ENCODE peak calls at places on chromosomes 11 and 22, in six cellular contexts. F is MCF 10A, Y is astrocyte of the spinal cord, U is WTC11, N is neural crest cell, S is body of pancreas. W is an unnamed sample.

GRCh38 chr11:43952401-43953342 is 10.2 kb downstream of the C11orf96 start:
- DNase-seq in U (no peak), S (no peak), F (no peak), Y (no peak), N (no peak), W (peak; percentile 17)

GRCh38 chr11:128784059-128784804 is 82.9 kb downstream of the KCNJ1 start:
- DNase-seq in S (no peak), N (no peak), Y (no peak), F (no peak), U (peak; percentile 32), W (no peak)

GRCh38 chr11:64643258-64643881 is 52.4 kb downstream of the SLC22A12 start:
- DNase-seq in S (no peak), U (peak; percentile 65), Y (no peak), N (no peak), F (no peak), W (no peak)

GRCh38 chr11:88051386-88051785 is 123.9 kb downstream of the RAB38 start:
- DNase-seq in F (peak; percentile 66), U (no peak), Y (peak; percentile 9), N (no peak), S (no peak), W (no peak)

GRCh38 chr22:25623310-25623734 is 58.8 kb downstream of the GRK3 start:
- DNase-seq in N (no peak), Y (no peak), F (no peak), U (no peak), S (no peak), W (no peak)

GRCh38 chr11:5336331-5336730 is 7.0 kb downstream of the OR51B5 start:
- DNase-seq in U (no peak), F (no peak), S (no peak), N (no peak), Y (peak; percentile 9), W (no peak)

GRCh38 chr11:23112987-23113886 is 253.0 kb upstream of the CCDC179 start:
- DNase-seq in S (peak; percentile 75), Y (peak; percentile 66), U (peak; percentile 21), N (peak; percentile 18), F (peak; percentile 44), W (peak; percentile 83)

GRCh38 chr11:102007567-102008437 is 39.4 kb upstream of the CFAP300 start:
- DNase-seq in N (no peak), Y (peak; percentile 79), U (no peak), S (no peak), F (peak; percentile 70), W (peak; percentile 37)

GRCh38 chr11:128598755-128599154 is 11.4 kb upstream of the ETS1 start:
- DNase-seq in F (no peak), U (no peak), S (no peak), Y (no peak), N (no peak), W (no peak)

GRCh38 chr11:61417670-61418069 is 12.1 kb downstream of the CPSF7 start:
- DNase-seq in U (no peak), Y (no peak), F (no peak), S (no peak), N (no peak), W (no peak)

GRCh38 chr11:126186708-126187481 is 24.6 kb downstream of the RPUSD4 start:
- DNase-seq in U (peak; percentile 24), Y (no peak), F (no peak), N (no peak), S (no peak), W (no peak)

GRCh38 chr11:123483058-123483457 is 53.0 kb downstream of the GRAMD1B start:
- DNase-seq in U (no peak), S (no peak), N (no peak), F (peak; percentile 73), Y (peak; percentile 23), W (no peak)

GRCh38 chr11:1218788-1219445 is 3.9 kb upstream of the MUC5B start:
- DNase-seq in U (no peak), S (no peak), N (no peak), F (no peak), Y (no peak), W (no peak)

GRCh38 chr11:134200688-134201087 is 23.1 kb downstream of the NCAPD3 start:
- DNase-seq in N (no peak), Y (no peak), F (no peak), S (no peak), U (no peak), W (no peak)

GRCh38 chr11:725624-726202 is 19.7 kb downstream of the EPS8L2 start:
- DNase-seq in S (no peak), Y (no peak), U (peak; percentile 58), N (no peak), F (no peak), W (no peak)

GRCh38 chr11:133978816-133979215 is 22.0 kb upstream of the IGSF9B start:
- DNase-seq in N (no peak), F (peak; percentile 28), S (no peak), Y (no peak), U (no peak), W (no peak)

GRCh38 chr11:42646959-42647358 is 664.8 kb upstream of the API5 start:
- DNase-seq in F (no peak), S (no peak), Y (no peak), N (no peak), U (no peak), W (no peak)

GRCh38 chr11:34749666-34750659 is 129.1 kb downstream of the EHF start:
- DNase-seq in U (no peak), F (peak; percentile 96), N (no peak), Y (peak; percentile 90), S (peak; percentile 39), W (peak; percentile 81)

GRCh38 chr11:61945191-61945590 is 5.0 kb upstream of the BEST1 start:
- DNase-seq in U (no peak), N (no peak), F (no peak), Y (no peak), S (no peak), W (no peak)

GRCh38 chr11:10743354-10744035 is 7.6 kb upstream of the CTR9 start:
- DNase-seq in U (no peak), Y (no peak), F (no peak), N (no peak), S (no peak), W (no peak)

GRCh38 chr11:123475478-123475877 is 45.4 kb downstream of the GRAMD1B start:
- DNase-seq in F (peak; percentile 54), N (peak; percentile 10), U (no peak), Y (peak; percentile 66), S (no peak), W (no peak)

GRCh38 chr11:128290106-128290840 is 297.1 kb downstream of the ETS1 start:
- DNase-seq in S (peak; percentile 58), U (peak; percentile 52), Y (peak; percentile 84), N (peak; percentile 55), F (peak; percentile 72), W (peak; percentile 17)

GRCh38 chr11:95078526-95078925 is 11.1 kb upstream of the ENDOD1 start:
- DNase-seq in S (no peak), U (no peak), Y (peak; percentile 43), F (no peak), N (no peak), W (no peak)

GRCh38 chr11:61384271-61385242 is 7.8 kb upstream of the TMEM216 start:
- DNase-seq in N (no peak), F (peak; percentile 61), Y (no peak), S (no peak), U (peak; percentile 23), W (no peak)

GRCh38 chr11:3879216-3879966 is 23.9 kb downstream of the STIM1 start:
- DNase-seq in Y (no peak), N (no peak), F (no peak), S (no peak), U (no peak), W (no peak)

GRCh38 chr11:13229675-13230359 is 47.8 kb upstream of the BMAL1 start:
- DNase-seq in S (no peak), U (no peak), F (no peak), N (no peak), Y (no peak), W (no peak)

GRCh38 chr11:28123151-28123571 is 15.0 kb downstream of the METTL15 start:
- DNase-seq in N (no peak), F (peak; percentile 23), U (no peak), Y (peak; percentile 88), S (no peak), W (no peak)

GRCh38 chr11:59174664-59175033 is 2.7 kb downstream of the DTX4 start:
- DNase-seq in F (peak; percentile 87), Y (no peak), U (no peak), N (no peak), S (no peak), W (no peak)

GRCh38 chr11:128658499-128658898 is 35.4 kb upstream of the FLI1 start:
- DNase-seq in Y (no peak), U (no peak), S (no peak), F (no peak), N (no peak), W (no peak)

GRCh38 chr11:117180661-117181585 is 2.4 kb downstream of the SIDT2 start:
- DNase-seq in U (peak; percentile 91), Y (peak; percentile 63), S (peak; percentile 86), F (peak; percentile 77), N (peak; percentile 58), W (no peak)
- TF ChIP-seq CTCF in U (peak; percentile 77), Y (peak; percentile 74), S (peak; percentile 97), F (peak; percentile 35), N (peak; percentile 51), W (peak; percentile 28)

GRCh38 chr22:19477321-19478085 is 1.5 kb downstream of the UFD1 start:
- DNase-seq in S (no peak), U (no peak), N (no peak), Y (peak; percentile 21), F (peak; percentile 14), W (no peak)
- TF ChIP-seq CTCF in S (no peak), U (no peak), N (no peak), Y (peak; percentile 17), F (peak; percentile 23), W (peak; percentile 46)

GRCh38 chr11:119012629-119013170 is 5.4 kb downstream of the RPS25 start:
- DNase-seq in F (no peak), U (no peak), N (no peak), Y (no peak), S (no peak), W (no peak)

GRCh38 chr11:119018074-119018938 is at the start of the genes RPS25 and TRAPPC4:
- DNase-seq in N (peak; percentile 90), S (peak; percentile 94), Y (peak; percentile 97), F (peak; percentile 97), U (peak; percentile 93), W (peak; percentile 94)

GRCh38 chr11:119014209-119014924 is 3.8 kb downstream of the RPS25 start:
- DNase-seq in F (no peak), Y (no peak), N (no peak), U (no peak), S (no peak), W (no peak)

GRCh38 chr11:119016216-119017009 is 1.7 kb downstream of the RPS25 start:
- DNase-seq in F (no peak), Y (no peak), N (no peak), S (no peak), U (no peak), W (no peak)

GRCh38 chr11:119015054-119015611 is 3.0 kb downstream of the RPS25 start:
- DNase-seq in U (no peak), N (no peak), Y (no peak), S (no peak), F (peak; percentile 41), W (no peak)
- TF ChIP-seq CTCF in U (no peak), N (no peak), Y (peak; percentile 7), S (no peak), F (no peak), W (peak; percentile 33)

DNA sequence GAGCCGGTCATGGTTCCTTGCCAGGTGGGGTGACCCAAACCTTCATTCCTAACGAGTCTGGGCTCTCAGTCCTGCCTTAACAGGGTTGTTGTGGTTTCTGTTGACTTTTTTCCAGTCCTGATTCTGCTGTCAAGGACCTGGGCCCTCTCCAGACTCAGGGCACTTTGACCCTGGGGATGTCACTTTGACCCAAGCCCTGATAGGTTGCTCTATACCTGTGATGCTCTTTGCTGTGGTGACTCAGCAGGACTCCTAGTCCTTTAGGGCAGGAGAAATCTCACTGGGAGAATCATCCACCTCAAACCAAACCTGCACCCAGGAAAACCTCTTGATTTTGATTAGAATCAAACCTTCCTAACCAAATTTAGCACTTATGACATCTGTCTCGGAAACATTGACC is 20.5 kb upstream of the MPPED1 start:
- DNase-seq in S (no peak), F (no peak), Y (no peak), U (no peak), N (no peak), W (no peak)
- TF ChIP-seq CTCF in S (no peak), F (no peak), Y (no peak), U (no peak), N (no peak), W (no peak)

W was measured in LNCaP clone FGC.